ENCODE peak calls at places on chromosomes 16 and 17, in six cellular contexts. Z is astrocyte of the cerebellum; T is mucosa of descending colon; A is fibroblast of villous mesenchyme; P is CD4-positive, alpha-beta T cell; I is spleen. O is an unnamed sample.

GRCh38 chr16:1309888-1310831 is 724 bp downstream of the UBE2I start:
- DNase-seq in A (peak; percentile 73), P (peak; percentile 54), Z (peak; percentile 13), T (peak; percentile 74), I (peak; percentile 93), O (no peak)

GRCh38 chr17:40284085-40284713 is 3.5 kb upstream of the CDC6 start:
- DNase-seq in P (no peak), T (no peak), A (peak; percentile 73), I (no peak), Z (peak; percentile 93), O (no peak)

GRCh38 chr17:54678158-54678557 is 222.5 kb upstream of the TOM1L1 start:
- DNase-seq in I (no peak), P (no peak), A (no peak), T (no peak), Z (no peak), O (no peak)

GRCh38 chr17:77733576-77734296 is 224.8 kb upstream of the TNRC6C start:
- DNase-seq in T (no peak), P (no peak), A (no peak), Z (no peak), I (no peak), O (no peak)

GRCh38 chr16:12625068-12625467 is 178.6 kb downstream of the CPPED1 start:
- DNase-seq in Z (no peak), A (no peak), I (no peak), P (no peak), T (no peak), O (no peak)

GRCh38 chr17:57603978-57604377 is 141.1 kb downstream of the CCDC182 start:
- DNase-seq in P (peak; percentile 73), A (no peak), T (no peak), Z (no peak), I (peak; percentile 86), O (no peak)

GRCh38 chr17:52754838-52755237 is 596.3 kb upstream of the CA10 start:
- DNase-seq in Z (no peak), I (no peak), T (no peak), A (no peak), P (no peak), O (no peak)

GRCh38 chr16:57470683-57471082 is 8.2 kb downstream of the POLR2C start:
- DNase-seq in A (peak; percentile 58), T (peak; percentile 76), Z (no peak), P (no peak), I (peak; percentile 81), O (no peak)

GRCh38 chr16:87834015-87834667 is 35.2 kb downstream of the SLC7A5 start:
- DNase-seq in Z (no peak), P (no peak), I (no peak), T (no peak), A (no peak), O (no peak)

GRCh38 chr16:85479972-85480726 is 133.0 kb upstream of the GSE1 start:
- DNase-seq in A (no peak), T (peak; percentile 81), P (no peak), I (peak; percentile 83), Z (no peak), O (no peak)

GRCh38 chr17:62614142-62614541 is 13.3 kb upstream of the MRC2 start:
- DNase-seq in Z (peak; percentile 70), A (peak; percentile 96), T (no peak), P (no peak), I (no peak), O (peak; percentile 91)

GRCh38 chr17:76887809-76888208 is 19.6 kb downstream of the MGAT5B start:
- DNase-seq in T (no peak), I (no peak), A (no peak), P (no peak), Z (no peak), O (no peak)

GRCh38 chr16:62149646-62150045 is 113.4 kb upstream of the CDH8 start:
- DNase-seq in T (no peak), P (no peak), Z (peak; percentile 71), I (no peak), A (no peak), O (no peak)

DNA sequence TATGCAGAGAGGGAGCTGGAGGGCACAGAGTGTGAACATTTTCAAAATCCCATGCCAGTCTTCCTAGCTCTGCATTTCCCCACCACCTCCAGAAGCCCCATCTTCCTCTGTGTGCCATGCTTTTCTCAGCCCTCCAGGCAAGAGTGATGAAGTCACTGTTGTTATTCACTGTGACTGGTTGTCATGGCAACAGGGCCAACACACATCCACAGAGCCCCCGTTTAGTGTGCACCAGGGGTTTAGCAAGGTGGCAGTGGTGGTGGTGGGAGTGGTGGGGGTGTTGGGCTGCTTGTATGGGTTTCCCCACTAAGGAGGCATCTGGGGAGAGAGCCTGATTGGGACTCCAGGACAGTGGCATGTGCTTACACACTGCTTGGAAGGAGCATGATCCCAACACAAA is 309.9 kb upstream of the ASIC2 start:
- DNase-seq in Z (no peak), I (no peak), P (no peak), T (no peak), A (no peak), O (no peak)
- TF ChIP-seq CTCF in Z (no peak), I (no peak), P (no peak), T (no peak), A (no peak), O (no peak)

DNA sequence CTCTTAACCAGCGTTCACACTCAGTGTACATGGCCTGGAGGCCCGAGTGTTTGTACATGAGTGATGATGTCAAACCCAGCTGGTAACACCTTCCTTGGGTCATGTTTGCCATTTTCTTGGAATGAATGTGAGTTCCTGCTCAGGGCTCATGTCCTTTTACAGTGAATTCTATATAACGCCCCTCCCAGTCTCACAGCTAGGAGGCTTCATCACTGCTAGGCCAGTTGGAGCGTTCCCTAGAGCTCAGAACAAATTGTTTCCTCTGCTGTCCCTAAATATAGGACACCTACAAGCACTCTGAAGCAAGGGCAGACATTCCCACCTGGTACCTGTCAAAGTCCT is 5.5 kb downstream of the TIMM22 start:
- DNase-seq in T (no peak), Z (no peak), I (no peak), P (no peak), A (peak; percentile 45), O (no peak)
- TF ChIP-seq CTCF in T (no peak), Z (no peak), I (no peak), P (no peak), A (peak; percentile 5), O (no peak)

GRCh38 chr17:28511858-28512461 is 5.8 kb downstream of the FOXN1 start:
- DNase-seq in P (no peak), Z (no peak), I (no peak), A (no peak), T (no peak), O (no peak)
- TF ChIP-seq CTCF in P (no peak), Z (no peak), I (no peak), A (peak; percentile 6), T (no peak), O (no peak)

GRCh38 chr16:14632693-14633569 is at the start of gene BFAR:
- DNase-seq in P (peak; percentile 99), T (peak; percentile 99), Z (peak; percentile 84), I (peak; percentile 100), A (peak; percentile 98), O (peak; percentile 84)
- TF ChIP-seq CTCF in P (no peak), T (peak; percentile 7), Z (no peak), I (no peak), A (no peak), O (no peak)

GRCh38 chr16:89489040-89489721 is 1.2 kb downstream of the ANKRD11 start:
- DNase-seq in A (peak; percentile 96), P (peak; percentile 83), Z (peak; percentile 87), T (peak; percentile 92), I (peak; percentile 95), O (peak; percentile 72)
- TF ChIP-seq CTCF in A (peak; percentile 16), P (no peak), Z (no peak), T (no peak), I (peak; percentile 38), O (no peak)

GRCh38 chr16:10205688-10206087 is 23.5 kb upstream of the GRIN2A start:
- DNase-seq in Z (no peak), P (no peak), T (no peak), A (no peak), I (no peak), O (no peak)

GRCh38 chr16:10202650-10203049 is 20.4 kb upstream of the GRIN2A start:
- DNase-seq in Z (no peak), P (no peak), I (no peak), A (no peak), T (no peak), O (no peak)

GRCh38 chr16:10210979-10211378 is 28.8 kb upstream of the GRIN2A start:
- DNase-seq in I (peak; percentile 19), P (no peak), Z (no peak), A (no peak), T (no peak), O (no peak)

GRCh38 chr16:10206865-10207264 is 24.6 kb upstream of the GRIN2A start:
- DNase-seq in T (no peak), P (no peak), I (no peak), A (no peak), Z (no peak), O (no peak)

GRCh38 chr16:10206215-10206614 is 24.0 kb upstream of the GRIN2A start:
- DNase-seq in Z (no peak), A (no peak), P (no peak), T (no peak), I (no peak), O (no peak)
- TF ChIP-seq CTCF in Z (no peak), A (no peak), P (no peak), T (no peak), I (no peak), O (no peak)

DNA sequence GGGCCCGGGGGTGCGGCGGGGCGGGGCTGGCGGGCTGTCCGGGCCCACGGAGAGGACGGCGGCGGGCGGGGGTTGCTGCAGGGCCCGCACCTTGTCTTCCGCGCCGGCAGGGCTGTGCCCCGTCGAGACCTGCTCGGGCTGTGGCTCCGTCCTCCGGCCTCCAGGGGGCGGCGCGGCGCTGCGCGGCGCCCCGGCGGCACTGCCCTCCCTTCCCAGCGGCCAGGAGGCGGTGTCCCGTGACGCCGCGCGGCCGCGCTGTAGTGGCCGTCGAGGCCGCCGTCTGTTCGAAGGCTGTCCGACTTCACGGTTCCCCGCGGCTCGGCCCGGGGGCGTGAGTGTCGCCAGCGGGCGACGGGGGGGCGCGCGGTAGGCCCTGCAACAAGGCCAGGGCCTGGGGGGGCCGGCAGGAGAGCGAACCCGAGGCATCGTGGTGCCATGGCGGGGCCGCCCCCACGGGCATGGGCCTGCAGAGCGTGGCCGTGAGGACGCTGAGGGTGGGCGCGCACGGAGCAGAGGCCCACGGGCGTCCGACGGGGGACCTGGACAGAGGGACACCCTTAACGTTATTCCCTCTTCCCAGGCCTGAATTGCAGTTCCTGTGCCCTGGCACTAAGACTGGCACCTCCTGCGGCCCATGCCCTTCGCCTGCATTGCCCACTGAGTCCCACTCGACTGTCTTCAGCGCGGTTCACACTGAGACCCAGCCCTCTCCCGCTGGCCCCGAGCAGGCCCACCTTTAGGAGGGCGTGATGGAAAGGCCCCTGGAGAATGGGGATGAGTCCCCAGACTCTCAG is at the start of gene PLEKHG4:
- DNase-seq in A (peak; percentile 71), Z (no peak), T (peak; percentile 89), I (peak; percentile 96), P (peak; percentile 77), O (peak; percentile 15)
- TF ChIP-seq CTCF in A (peak; percentile 61), Z (peak; percentile 47), T (peak; percentile 74), I (peak; percentile 82), P (peak; percentile 55), O (peak; percentile 46)

O was measured in HFF-Myc.